ENCODE peak calls at places on chromosomes 5 and 9, in ten cellular contexts. One of them, this sample, is unnamed. For H3K4me1, the result is how much of the 10 kb centered on the place peaks cover.

GRCh38 chr5:34511915-34512314 is 144.2 kb upstream of the RAI14 start:
- DNase-seq in GM23338: no peak
- DNase-seq in naive thymus-derived CD4-positive, alpha-beta T cell: no peak
- DNase-seq in neural progenitor cell: peak
- DNase-seq in CD4-positive, alpha-beta memory T cell: no peak
- DNase-seq in tibial artery: peak
- DNase-seq in mesendoderm: peak
- DNase-seq in left ventricle myocardium inferior: peak
- DNase-seq in heart left ventricle: peak
- DNase-seq in GM23248: no peak
- DNase-seq in this sample: no peak

GRCh38 chr5:4700082-4700481 is 440.0 kb upstream of the ADAMTS16 start:
- DNase-seq in GM23338: peak
- DNase-seq in naive thymus-derived CD4-positive, alpha-beta T cell: no peak
- DNase-seq in neural progenitor cell: peak
- DNase-seq in CD4-positive, alpha-beta memory T cell: no peak
- DNase-seq in tibial artery: no peak
- DNase-seq in mesendoderm: peak
- DNase-seq in left ventricle myocardium inferior: peak
- DNase-seq in heart left ventricle: peak
- DNase-seq in GM23248: peak
- DNase-seq in this sample: no peak

GRCh38 chr9:133707761-133708122 is 30.4 kb downstream of the SARDH start:
- DNase-seq in GM23338: no peak
- DNase-seq in naive thymus-derived CD4-positive, alpha-beta T cell: no peak
- DNase-seq in neural progenitor cell: no peak
- DNase-seq in CD4-positive, alpha-beta memory T cell: no peak
- DNase-seq in tibial artery: peak
- DNase-seq in mesendoderm: no peak
- DNase-seq in left ventricle myocardium inferior: no peak
- DNase-seq in heart left ventricle: peak
- DNase-seq in GM23248: no peak
- DNase-seq in this sample: no peak

GRCh38 chr5:135265497-135266300 is 133.3 kb downstream of the MACROH2A1 start:
- DNase-seq in GM23338: no peak
- DNase-seq in naive thymus-derived CD4-positive, alpha-beta T cell: no peak
- DNase-seq in neural progenitor cell: no peak
- DNase-seq in CD4-positive, alpha-beta memory T cell: no peak
- DNase-seq in tibial artery: no peak
- DNase-seq in mesendoderm: no peak
- DNase-seq in left ventricle myocardium inferior: no peak
- DNase-seq in heart left ventricle: no peak
- DNase-seq in GM23248: no peak
- DNase-seq in this sample: no peak

GRCh38 chr5:56585973-56586740 is 229.2 kb upstream of the MAP3K1 start:
- DNase-seq in GM23338: no peak
- DNase-seq in naive thymus-derived CD4-positive, alpha-beta T cell: no peak
- DNase-seq in neural progenitor cell: peak
- DNase-seq in CD4-positive, alpha-beta memory T cell: peak
- DNase-seq in tibial artery: peak
- DNase-seq in mesendoderm: no peak
- DNase-seq in left ventricle myocardium inferior: peak
- DNase-seq in heart left ventricle: peak
- DNase-seq in GM23248: peak
- DNase-seq in this sample: no peak

GRCh38 chr9:106755727-106756126 is 107.2 kb upstream of the ZNF462 start:
- DNase-seq in GM23338: no peak
- DNase-seq in naive thymus-derived CD4-positive, alpha-beta T cell: no peak
- DNase-seq in neural progenitor cell: no peak
- DNase-seq in CD4-positive, alpha-beta memory T cell: no peak
- DNase-seq in tibial artery: no peak
- DNase-seq in mesendoderm: no peak
- DNase-seq in left ventricle myocardium inferior: no peak
- DNase-seq in heart left ventricle: peak
- DNase-seq in GM23248: no peak
- DNase-seq in this sample: no peak

GRCh38 chr5:149962040-149962439 is 1.5 kb downstream of the SLC26A2 start:
- DNase-seq in GM23338: peak
- DNase-seq in naive thymus-derived CD4-positive, alpha-beta T cell: no peak
- DNase-seq in neural progenitor cell: peak
- DNase-seq in CD4-positive, alpha-beta memory T cell: no peak
- DNase-seq in tibial artery: no peak
- DNase-seq in mesendoderm: peak
- DNase-seq in left ventricle myocardium inferior: no peak
- DNase-seq in heart left ventricle: no peak
- DNase-seq in GM23248: peak
- DNase-seq in this sample: peak

GRCh38 chr9:34237836-34238235 is 59.0 kb downstream of the UBAP1 start:
- DNase-seq in GM23338: no peak
- DNase-seq in naive thymus-derived CD4-positive, alpha-beta T cell: no peak
- DNase-seq in neural progenitor cell: no peak
- DNase-seq in CD4-positive, alpha-beta memory T cell: no peak
- DNase-seq in tibial artery: no peak
- DNase-seq in mesendoderm: no peak
- DNase-seq in left ventricle myocardium inferior: no peak
- DNase-seq in heart left ventricle: no peak
- DNase-seq in GM23248: peak
- DNase-seq in this sample: no peak

GRCh38 chr5:149526855-149527590 is 24.2 kb downstream of the CSNK1A1 start:
- DNase-seq in GM23338: no peak
- DNase-seq in naive thymus-derived CD4-positive, alpha-beta T cell: no peak
- DNase-seq in neural progenitor cell: no peak
- DNase-seq in CD4-positive, alpha-beta memory T cell: no peak
- DNase-seq in tibial artery: no peak
- DNase-seq in mesendoderm: no peak
- DNase-seq in left ventricle myocardium inferior: no peak
- DNase-seq in heart left ventricle: no peak
- DNase-seq in GM23248: peak
- DNase-seq in this sample: no peak

GRCh38 chr5:142474426-142474825 is 149.6 kb upstream of the SPRY4 start:
- DNase-seq in GM23338: no peak
- DNase-seq in naive thymus-derived CD4-positive, alpha-beta T cell: no peak
- DNase-seq in neural progenitor cell: no peak
- DNase-seq in CD4-positive, alpha-beta memory T cell: no peak
- DNase-seq in tibial artery: no peak
- DNase-seq in mesendoderm: peak
- DNase-seq in left ventricle myocardium inferior: no peak
- DNase-seq in heart left ventricle: no peak
- DNase-seq in GM23248: peak
- DNase-seq in this sample: no peak

GRCh38 chr9:2857564-2858198 is 13.8 kb upstream of the PUM3 start:
- DNase-seq in GM23338: peak
- DNase-seq in naive thymus-derived CD4-positive, alpha-beta T cell: peak
- DNase-seq in neural progenitor cell: peak
- DNase-seq in CD4-positive, alpha-beta memory T cell: peak
- DNase-seq in tibial artery: peak
- DNase-seq in mesendoderm: peak
- DNase-seq in left ventricle myocardium inferior: peak
- DNase-seq in heart left ventricle: peak
- DNase-seq in GM23248: peak
- DNase-seq in this sample: peak

DNA sequence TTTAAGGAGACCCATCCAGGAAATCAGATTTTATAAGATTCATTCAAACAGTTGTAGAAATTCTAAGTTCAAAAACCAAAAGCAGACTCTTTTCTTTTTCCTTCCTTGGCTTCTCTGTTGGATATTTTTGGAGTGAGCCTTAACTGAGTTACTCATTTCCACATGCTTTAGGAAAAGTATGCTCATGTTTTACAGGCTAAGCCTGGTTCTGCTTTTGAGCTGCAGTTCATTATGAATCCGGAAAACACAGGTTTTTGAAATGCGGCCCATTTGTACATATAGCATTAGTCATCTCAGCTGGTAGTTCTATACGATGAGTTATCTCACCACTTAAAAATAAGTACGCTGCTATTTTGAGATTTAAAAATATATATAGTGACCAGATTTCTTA is 156.6 kb upstream of the DMRT1 start:
- DNase-seq in GM23338: no peak
- DNase-seq in naive thymus-derived CD4-positive, alpha-beta T cell: no peak
- DNase-seq in neural progenitor cell: no peak
- DNase-seq in CD4-positive, alpha-beta memory T cell: no peak
- DNase-seq in tibial artery: no peak
- DNase-seq in mesendoderm: no peak
- DNase-seq in left ventricle myocardium inferior: no peak
- DNase-seq in heart left ventricle: no peak
- DNase-seq in GM23248: peak
- DNase-seq in this sample: no peak
- H3K4me3 ChIP-seq in GM23338: no peak
- H3K4me3 ChIP-seq in naive thymus-derived CD4-positive, alpha-beta T cell: no peak
- H3K4me3 ChIP-seq in neural progenitor cell: peak
- H3K4me3 ChIP-seq in CD4-positive, alpha-beta memory T cell: no peak
- H3K4me3 ChIP-seq in tibial artery: peak
- H3K4me3 ChIP-seq in mesendoderm: no peak
- H3K4me3 ChIP-seq in left ventricle myocardium inferior: no peak
- H3K4me3 ChIP-seq in heart left ventricle: no peak
- H3K4me3 ChIP-seq in GM23248: peak
- H3K4me3 ChIP-seq in this sample: no peak

DNA sequence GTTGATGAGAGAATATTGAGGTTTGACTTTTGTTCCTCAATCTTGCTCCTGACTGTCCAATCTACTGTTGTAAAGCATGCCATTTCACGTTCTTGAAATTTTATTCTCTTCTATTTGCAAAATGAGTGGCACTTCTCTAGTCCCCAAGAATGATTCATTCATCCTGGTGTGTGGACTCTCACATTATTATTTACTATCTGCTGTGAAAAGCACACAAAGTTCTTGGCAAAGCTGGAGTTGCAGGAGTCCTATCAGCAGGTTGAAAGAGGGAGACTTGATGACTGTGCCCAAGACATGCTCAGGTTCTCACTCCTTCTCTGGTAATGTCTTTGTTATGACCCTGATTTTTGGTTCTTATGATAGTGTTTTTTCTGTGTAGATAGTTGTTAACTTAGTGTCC is 382.6 kb downstream of the DMRTA1 start:
- DNase-seq in GM23338: no peak
- DNase-seq in naive thymus-derived CD4-positive, alpha-beta T cell: no peak
- DNase-seq in neural progenitor cell: no peak
- DNase-seq in CD4-positive, alpha-beta memory T cell: no peak
- DNase-seq in tibial artery: no peak
- DNase-seq in mesendoderm: no peak
- DNase-seq in left ventricle myocardium inferior: no peak
- DNase-seq in heart left ventricle: no peak
- DNase-seq in GM23248: no peak
- DNase-seq in this sample: no peak
- H3K4me1 ChIP-seq in GM23338: under half
- H3K4me1 ChIP-seq in naive thymus-derived CD4-positive, alpha-beta T cell: under half
- H3K4me1 ChIP-seq in neural progenitor cell: under half
- H3K4me1 ChIP-seq in CD4-positive, alpha-beta memory T cell: under half
- H3K4me1 ChIP-seq in tibial artery: under half
- H3K4me1 ChIP-seq in mesendoderm: under half
- H3K4me1 ChIP-seq in left ventricle myocardium inferior: under half
- H3K4me1 ChIP-seq in heart left ventricle: under half
- H3K4me1 ChIP-seq in GM23248: under half
- H3K4me1 ChIP-seq in this sample: under half

GRCh38 chr9:114080195-114080772 is 2.2 kb upstream of the AMBP start:
- DNase-seq in GM23338: no peak
- DNase-seq in naive thymus-derived CD4-positive, alpha-beta T cell: no peak
- DNase-seq in neural progenitor cell: no peak
- DNase-seq in CD4-positive, alpha-beta memory T cell: no peak
- DNase-seq in tibial artery: no peak
- DNase-seq in mesendoderm: no peak
- DNase-seq in left ventricle myocardium inferior: no peak
- DNase-seq in heart left ventricle: no peak
- DNase-seq in GM23248: no peak
- DNase-seq in this sample: no peak
- H3K27ac ChIP-seq in GM23338: no peak
- H3K27ac ChIP-seq in naive thymus-derived CD4-positive, alpha-beta T cell: no peak
- H3K27ac ChIP-seq in neural progenitor cell: no peak
- H3K27ac ChIP-seq in CD4-positive, alpha-beta memory T cell: no peak
- H3K27ac ChIP-seq in tibial artery: no peak
- H3K27ac ChIP-seq in mesendoderm: no peak
- H3K27ac ChIP-seq in left ventricle myocardium inferior: no peak
- H3K27ac ChIP-seq in heart left ventricle: no peak
- H3K27ac ChIP-seq in GM23248: no peak
- H3K27ac ChIP-seq in this sample: no peak

GRCh38 chr9:114385412-114386181 is 2.2 kb downstream of the AKNA start:
- DNase-seq in GM23338: no peak
- DNase-seq in naive thymus-derived CD4-positive, alpha-beta T cell: peak
- DNase-seq in neural progenitor cell: no peak
- DNase-seq in CD4-positive, alpha-beta memory T cell: peak
- DNase-seq in tibial artery: peak
- DNase-seq in mesendoderm: peak
- DNase-seq in left ventricle myocardium inferior: peak
- DNase-seq in heart left ventricle: peak
- DNase-seq in GM23248: peak
- DNase-seq in this sample: peak

GRCh38 chr9:114387678-114388431 is at the start of gene AKNA:
- DNase-seq in GM23338: peak
- DNase-seq in naive thymus-derived CD4-positive, alpha-beta T cell: peak
- DNase-seq in neural progenitor cell: peak
- DNase-seq in CD4-positive, alpha-beta memory T cell: peak
- DNase-seq in tibial artery: peak
- DNase-seq in mesendoderm: peak
- DNase-seq in left ventricle myocardium inferior: peak
- DNase-seq in heart left ventricle: peak
- DNase-seq in GM23248: peak
- DNase-seq in this sample: peak

GRCh38 chr9:114386361-114386885 is 1.4 kb downstream of the AKNA start:
- DNase-seq in GM23338: no peak
- DNase-seq in naive thymus-derived CD4-positive, alpha-beta T cell: no peak
- DNase-seq in neural progenitor cell: no peak
- DNase-seq in CD4-positive, alpha-beta memory T cell: no peak
- DNase-seq in tibial artery: no peak
- DNase-seq in mesendoderm: no peak
- DNase-seq in left ventricle myocardium inferior: no peak
- DNase-seq in heart left ventricle: no peak
- DNase-seq in GM23248: peak
- DNase-seq in this sample: no peak

GRCh38 chr9:114388764-114389375 is 1.1 kb upstream of the AKNA start:
- DNase-seq in GM23338: no peak
- DNase-seq in naive thymus-derived CD4-positive, alpha-beta T cell: no peak
- DNase-seq in neural progenitor cell: no peak
- DNase-seq in CD4-positive, alpha-beta memory T cell: no peak
- DNase-seq in tibial artery: no peak
- DNase-seq in mesendoderm: no peak
- DNase-seq in left ventricle myocardium inferior: no peak
- DNase-seq in heart left ventricle: no peak
- DNase-seq in GM23248: no peak
- DNase-seq in this sample: no peak

DNA sequence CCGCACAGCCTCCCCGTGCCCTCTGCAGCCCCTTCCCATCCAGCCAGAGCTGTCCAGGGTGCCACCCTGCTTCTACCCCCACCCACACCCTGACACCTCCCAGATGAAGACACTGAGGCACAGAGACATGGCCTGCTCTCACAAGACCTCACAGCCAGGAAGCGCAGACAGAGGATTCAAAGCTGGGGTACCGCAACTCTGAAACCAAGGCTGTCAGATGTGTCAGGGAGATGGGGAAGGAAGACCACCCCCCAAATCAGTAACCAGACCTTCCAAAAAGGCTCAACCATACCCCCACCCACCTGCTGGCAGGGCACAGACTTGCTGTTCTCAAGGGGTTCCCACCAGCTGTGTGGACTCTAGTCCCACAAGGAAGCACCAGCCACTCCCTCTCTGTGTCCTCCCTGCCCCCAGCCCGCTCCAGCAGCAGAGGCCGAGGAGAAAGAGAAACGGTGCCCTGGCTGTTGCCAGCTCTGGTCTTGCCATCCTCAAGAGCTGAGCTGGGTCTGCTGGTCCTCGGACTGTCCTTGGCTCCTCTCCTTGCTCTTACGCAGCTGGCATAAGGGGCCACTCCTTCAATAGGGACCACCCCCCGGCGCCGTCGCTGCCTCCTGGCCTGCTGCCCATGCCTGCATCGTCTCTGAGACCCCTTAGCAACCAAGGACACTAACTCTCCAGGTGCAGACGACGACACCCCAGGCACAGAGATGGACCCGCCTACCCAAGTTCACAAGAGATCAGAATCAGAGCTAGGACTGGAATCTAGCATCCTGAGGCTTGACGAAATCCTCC is 700 bp downstream of the AKNA start:
- DNase-seq in GM23338: no peak
- DNase-seq in naive thymus-derived CD4-positive, alpha-beta T cell: no peak
- DNase-seq in neural progenitor cell: no peak
- DNase-seq in CD4-positive, alpha-beta memory T cell: no peak
- DNase-seq in tibial artery: peak
- DNase-seq in mesendoderm: no peak
- DNase-seq in left ventricle myocardium inferior: no peak
- DNase-seq in heart left ventricle: peak
- DNase-seq in GM23248: peak
- DNase-seq in this sample: no peak
- H3K4me3 ChIP-seq in GM23338: peak
- H3K4me3 ChIP-seq in naive thymus-derived CD4-positive, alpha-beta T cell: peak
- H3K4me3 ChIP-seq in neural progenitor cell: peak
- H3K4me3 ChIP-seq in CD4-positive, alpha-beta memory T cell: peak
- H3K4me3 ChIP-seq in tibial artery: peak
- H3K4me3 ChIP-seq in mesendoderm: no peak
- H3K4me3 ChIP-seq in left ventricle myocardium inferior: peak
- H3K4me3 ChIP-seq in heart left ventricle: peak
- H3K4me3 ChIP-seq in GM23248: peak
- H3K4me3 ChIP-seq in this sample: peak